ENCODE peak calls at places on chromosomes 6 and 20, in seven cellular contexts. D, H, Y, K, S, N and W are unnamed samples.

GRCh38 chr6:128573036-128573435 is 52.6 kb upstream of the PTPRK start:
- DNase-seq in D (no peak), H (no peak), Y (no peak), K (no peak), S (no peak), N (no peak), W (no peak)

GRCh38 chr6:33162471-33162870 is 29.8 kb downstream of the COL11A2 start:
- DNase-seq in D (no peak), H (no peak), Y (no peak), K (no peak), S (no peak), N (no peak), W (peak; percentile 14)

GRCh38 chr6:166494757-166495486 is 91.6 kb downstream of the RAMACL start:
- DNase-seq in D (no peak), H (no peak), Y (no peak), K (no peak), S (no peak), N (no peak), W (no peak)

GRCh38 chr20:58714923-58715708 is 22.5 kb downstream of the NPEPL1 start:
- DNase-seq in D (no peak), H (no peak), Y (no peak), K (no peak), S (no peak), N (no peak), W (no peak)

GRCh38 chr6:134456284-134456683 is 138.4 kb upstream of the SGK1 start:
- DNase-seq in D (no peak), H (no peak), Y (no peak), K (no peak), S (no peak), N (no peak), W (no peak)

GRCh38 chr6:118750143-118750542 is 98.8 kb upstream of the CEP85L start:
- DNase-seq in D (no peak), H (peak; percentile 30), Y (no peak), K (no peak), S (peak; percentile 5), N (no peak), W (no peak)

GRCh38 chr20:18909254-18909653 is 95.7 kb downstream of the SCP2D1 start:
- DNase-seq in D (no peak), H (no peak), Y (no peak), K (no peak), S (no peak), N (no peak), W (no peak)

GRCh38 chr6:31122803-31123706 is 2.8 kb upstream of the CDSN start:
- DNase-seq in D (no peak), H (peak; percentile 92), Y (peak; percentile 53), K (peak; percentile 93), S (peak; percentile 71), N (peak; percentile 69), W (no peak)

GRCh38 chr6:2980465-2980855 is 9.1 kb upstream of the SERPINB6 start:
- DNase-seq in D (no peak), H (no peak), Y (no peak), K (no peak), S (no peak), N (no peak), W (no peak)

GRCh38 chr20:64080013-64080812 is at the start of gene OPRL1:
- DNase-seq in D (peak; percentile 30), H (peak; percentile 56), Y (no peak), K (peak; percentile 35), S (peak; percentile 22), N (no peak), W (no peak)

GRCh38 chr20:43686820-43687219 is 19.9 kb downstream of the MYBL2 start:
- DNase-seq in D (no peak), H (no peak), Y (no peak), K (no peak), S (no peak), N (no peak), W (no peak)

GRCh38 chr20:43689165-43689564 is 22.3 kb downstream of the MYBL2 start:
- DNase-seq in D (no peak), H (no peak), Y (no peak), K (no peak), S (no peak), N (no peak), W (no peak)

GRCh38 chr20:43694763-43695162 is 27.8 kb downstream of the MYBL2 start:
- DNase-seq in D (no peak), H (no peak), Y (no peak), K (no peak), S (no peak), N (no peak), W (no peak)

GRCh38 chr20:43691928-43692524 is 25.1 kb downstream of the MYBL2 start:
- DNase-seq in D (peak; percentile 29), H (peak; percentile 47), Y (peak; percentile 46), K (peak; percentile 58), S (peak; percentile 25), N (peak; percentile 13), W (peak; percentile 64)

DNA sequence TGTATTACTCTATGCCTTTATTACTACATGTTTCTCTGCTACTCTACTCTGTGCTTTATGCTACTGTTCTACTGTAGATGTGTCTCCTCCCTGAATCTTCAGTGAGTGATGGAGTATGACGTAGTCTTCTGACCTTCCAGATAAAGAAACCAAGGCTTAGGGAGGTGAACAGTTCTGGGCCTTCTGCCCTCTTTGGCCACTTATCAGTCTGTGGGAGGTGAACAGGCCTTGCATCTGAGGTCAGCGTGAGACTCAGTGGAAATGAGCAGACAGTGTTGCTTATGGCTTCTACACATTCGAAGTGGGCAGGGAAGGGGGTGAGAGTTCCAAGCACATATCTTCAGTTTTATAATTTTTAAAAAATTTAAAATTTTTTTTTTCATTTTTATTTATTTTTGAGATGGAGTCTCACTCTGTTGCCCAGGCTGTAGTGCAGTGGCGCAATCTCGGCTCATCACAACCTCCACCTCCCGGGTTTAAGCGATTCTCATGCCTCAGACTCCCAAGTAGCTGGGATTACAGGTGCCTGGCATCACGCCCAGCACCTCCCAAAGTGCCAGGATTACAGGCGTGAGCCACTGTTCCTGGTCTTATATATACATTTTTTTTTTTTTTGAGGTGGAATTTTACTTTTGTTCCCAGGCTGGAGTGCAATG is 24.2 kb downstream of the MYBL2 start:
- DNase-seq in D (no peak), H (no peak), Y (no peak), K (peak; percentile 17), S (no peak), N (no peak), W (no peak)
- H3K4me3 ChIP-seq in D (no peak overlapping the region), H (no peak overlapping the region), Y (no peak overlapping the region), K (no peak overlapping the region), S (no peak overlapping the region), N (no peak overlapping the region), W (no peak overlapping the region)

DNA sequence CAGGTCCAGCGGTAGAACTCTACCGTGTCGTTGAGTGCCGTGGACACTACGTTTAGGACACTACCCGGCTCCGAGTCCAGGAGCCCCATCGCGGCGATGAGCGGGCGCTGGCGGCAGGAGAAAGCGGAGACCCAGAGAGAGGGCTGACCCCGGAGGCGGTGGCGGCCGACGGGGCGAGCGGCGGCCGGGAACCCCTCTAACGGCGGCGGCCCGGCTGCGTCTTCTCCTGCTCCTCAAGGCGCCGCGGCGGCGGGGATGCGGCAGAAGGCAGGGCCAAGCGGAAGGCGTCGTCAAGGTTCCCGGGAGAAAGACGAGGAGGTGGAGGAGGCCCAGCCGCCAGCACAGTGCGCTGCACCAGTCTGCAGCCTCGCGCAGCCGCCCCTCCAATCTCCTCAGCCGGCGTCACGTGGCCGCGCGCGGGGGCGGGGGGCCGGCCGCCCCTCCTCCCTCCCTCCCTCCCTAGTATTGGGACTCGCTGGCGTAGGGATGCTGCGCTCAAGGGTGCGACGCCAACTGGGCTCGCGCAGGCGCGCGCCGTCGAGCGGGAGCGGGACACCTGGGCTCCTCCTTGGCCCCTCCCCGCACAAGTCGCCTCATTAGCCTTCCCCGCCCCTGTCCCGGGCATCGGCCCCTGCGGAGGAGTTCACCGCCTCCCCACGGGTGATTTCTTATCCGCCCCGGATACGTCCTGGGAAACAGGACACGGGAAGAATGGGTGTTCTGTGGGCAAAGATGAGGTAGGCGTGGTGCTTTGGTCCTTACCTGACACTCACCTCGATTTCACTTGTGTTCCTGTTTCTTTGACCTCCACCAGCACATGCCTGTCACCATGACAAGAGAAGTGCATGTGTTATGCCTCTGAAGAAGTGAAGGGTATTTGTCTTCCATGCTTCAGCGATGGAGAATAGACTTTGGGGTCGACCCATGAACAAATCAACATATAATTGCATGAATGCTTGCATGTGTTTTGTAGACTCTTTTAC is at the start of gene ELOVL4:
- DNase-seq in D (peak; percentile 17), H (peak; percentile 78), Y (peak; percentile 74), K (peak; percentile 88), S (peak; percentile 83), N (peak; percentile 4), W (peak; percentile 95)
- H3K4me3 ChIP-seq in D (peak within 1 kb of the TSS; percentile 59), H (peak within 1 kb of the TSS; percentile 86), Y (peak within 1 kb of the TSS; percentile 55), K (peak within 1 kb of the TSS; percentile 59), S (peak within 1 kb of the TSS; percentile 67), N (peak within 1 kb of the TSS; percentile 80), W (peak within 1 kb of the TSS; percentile 92)

GRCh38 chr20:5002077-5002413 is 735 bp upstream of the SLC23A2 start:
- DNase-seq in D (no peak), H (no peak), Y (no peak), K (no peak), S (no peak), N (no peak), W (peak; percentile 58)

GRCh38 chr20:4998160-4998651 is 3.1 kb downstream of the SLC23A2 start:
- DNase-seq in D (no peak), H (no peak), Y (no peak), K (no peak), S (no peak), N (no peak), W (no peak)

GRCh38 chr20:5001174-5002076 is at the start of gene SLC23A2:
- DNase-seq in D (peak; percentile 45), H (peak; percentile 36), Y (no peak), K (peak; percentile 32), S (no peak), N (no peak), W (peak; percentile 45)

GRCh38 chr20:5000263-5001173 is 792 bp downstream of the SLC23A2 start:
- DNase-seq in D (no peak), H (peak; percentile 30), Y (peak; percentile 23), K (no peak), S (no peak), N (no peak), W (peak; percentile 59)

GRCh38 chr20:4999788-5000187 is 1.5 kb downstream of the SLC23A2 start:
- DNase-seq in D (no peak), H (no peak), Y (no peak), K (no peak), S (no peak), N (no peak), W (no peak)
- H3K4me3 ChIP-seq in D (peak overlapping the region; percentile 72), H (peak overlapping the region; percentile 93), Y (peak overlapping the region; percentile 62), K (no peak overlapping the region), S (no peak overlapping the region), N (peak overlapping the region; percentile 72), W (peak overlapping the region; percentile 75)

DNA sequence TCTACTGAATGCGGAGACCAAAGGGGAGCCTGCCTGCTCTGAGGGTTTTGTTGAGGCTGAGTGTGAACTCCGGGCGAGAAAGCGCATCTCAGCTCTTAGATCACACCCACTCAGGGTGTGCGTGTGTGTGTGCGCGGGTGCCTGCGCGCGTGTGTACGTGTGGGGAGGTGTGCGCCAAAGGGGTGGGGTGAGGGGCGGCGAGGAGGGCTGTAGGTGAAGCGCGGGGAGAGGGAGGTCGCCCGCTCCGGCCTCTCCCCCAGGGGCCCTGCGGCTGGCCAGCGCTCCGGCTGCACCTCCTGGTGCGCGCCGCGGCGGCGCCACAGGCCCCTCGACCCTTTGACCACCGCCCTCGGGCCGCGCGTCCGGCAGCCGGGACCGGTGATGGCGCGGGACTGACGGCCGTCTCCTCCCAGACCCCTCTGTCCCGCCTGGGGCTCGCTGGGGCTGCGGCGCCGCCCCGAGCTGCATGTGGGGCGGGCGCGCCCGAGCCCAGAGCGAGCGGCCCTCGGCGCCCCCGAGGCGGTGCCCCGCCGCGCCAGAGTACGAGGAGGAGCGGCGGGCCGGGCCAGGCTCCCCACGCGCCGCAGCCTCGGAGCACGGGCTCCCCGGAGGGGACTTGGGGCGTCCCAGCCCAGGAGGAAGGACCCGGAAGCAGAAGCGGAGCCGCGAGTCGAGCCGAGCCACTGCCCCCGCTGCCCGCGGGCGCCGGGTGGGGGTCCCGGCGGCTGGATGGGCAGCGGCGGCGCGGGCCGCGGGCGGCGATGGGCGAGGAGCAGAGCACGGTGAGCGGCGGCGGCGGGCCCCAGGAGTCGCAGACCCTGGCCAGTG is at the start of gene RNF217:
- DNase-seq in D (no peak), H (peak; percentile 67), Y (peak; percentile 57), K (peak; percentile 83), S (peak; percentile 75), N (no peak), W (peak; percentile 78)
- H3K4me3 ChIP-seq in D (no peak within 1 kb of the TSS), H (peak within 1 kb of the TSS; percentile 92), Y (peak within 1 kb of the TSS; percentile 76), K (peak within 1 kb of the TSS; percentile 60), S (peak within 1 kb of the TSS; percentile 61), N (peak within 1 kb of the TSS; percentile 81), W (peak within 1 kb of the TSS; percentile 89)